ENCODE peak calls at places on chromosome 19, in four cellular contexts. One of them, this sample, is unnamed.

GRCh38 chr19:19062454-19063182 is 1.2 kb upstream of the SLC25A42 start:
- DNase-seq in KBM-7: peak
- DNase-seq in NCI-H1092 treated with DMSO at 0.1 percent for 48 hours: no peak
- DNase-seq in ascending aorta: no peak
- DNase-seq in this sample: no peak

GRCh38 chr19:32168111-32168510 is 177.3 kb upstream of the ZNF507 start:
- DNase-seq in KBM-7: no peak
- DNase-seq in NCI-H1092 treated with DMSO at 0.1 percent for 48 hours: no peak
- DNase-seq in ascending aorta: no peak
- DNase-seq in this sample: no peak

GRCh38 chr19:28711401-28711800 is 501.6 kb downstream of the UQCRFS1 start:
- DNase-seq in KBM-7: no peak
- DNase-seq in ascending aorta: no peak
- DNase-seq in NCI-H1092 treated with DMSO at 0.1 percent for 48 hours: no peak
- DNase-seq in this sample: no peak

GRCh38 chr19:45280471-45280961 is 29.4 kb downstream of the MARK4 start:
- DNase-seq in KBM-7: no peak
- DNase-seq in ascending aorta: no peak
- DNase-seq in NCI-H1092 treated with DMSO at 0.1 percent for 48 hours: no peak
- DNase-seq in this sample: no peak

GRCh38 chr19:3440082-3440481 is 40.2 kb downstream of the SMIM24 start:
- DNase-seq in ascending aorta: no peak
- DNase-seq in KBM-7: peak
- DNase-seq in NCI-H1092 treated with DMSO at 0.1 percent for 48 hours: no peak
- DNase-seq in this sample: no peak

GRCh38 chr19:19388568-19389555 is 16.6 kb upstream of the GATAD2A start:
- DNase-seq in KBM-7: peak
- DNase-seq in NCI-H1092 treated with DMSO at 0.1 percent for 48 hours: no peak
- DNase-seq in ascending aorta: no peak
- DNase-seq in this sample: no peak

GRCh38 chr19:13689050-13689449 is 75.3 kb upstream of the MRI1 start:
- DNase-seq in ascending aorta: no peak
- DNase-seq in NCI-H1092 treated with DMSO at 0.1 percent for 48 hours: peak
- DNase-seq in KBM-7: peak
- DNase-seq in this sample: no peak

GRCh38 chr19:29672933-29673336 is 7.7 kb downstream of the PLEKHF1 start:
- DNase-seq in KBM-7: peak
- DNase-seq in NCI-H1092 treated with DMSO at 0.1 percent for 48 hours: no peak
- DNase-seq in ascending aorta: no peak
- DNase-seq in this sample: no peak

GRCh38 chr19:4987692-4988370 is 18.9 kb downstream of the KDM4B start:
- DNase-seq in KBM-7: no peak
- DNase-seq in ascending aorta: no peak
- DNase-seq in NCI-H1092 treated with DMSO at 0.1 percent for 48 hours: no peak
- DNase-seq in this sample: no peak

GRCh38 chr19:43524922-43525835 is 1.8 kb downstream of the ETHE1 start:
- DNase-seq in KBM-7: peak
- DNase-seq in NCI-H1092 treated with DMSO at 0.1 percent for 48 hours: no peak
- DNase-seq in ascending aorta: peak
- DNase-seq in this sample: no peak

GRCh38 chr19:46068345-46069258 is 27.8 kb upstream of the IGFL4 start:
- DNase-seq in KBM-7: peak
- DNase-seq in ascending aorta: no peak
- DNase-seq in NCI-H1092 treated with DMSO at 0.1 percent for 48 hours: no peak
- DNase-seq in this sample: peak

GRCh38 chr19:53057904-53058579 is 13.5 kb downstream of the ERVV-2 start:
- DNase-seq in KBM-7: no peak
- DNase-seq in NCI-H1092 treated with DMSO at 0.1 percent for 48 hours: peak
- DNase-seq in ascending aorta: no peak
- DNase-seq in this sample: no peak

GRCh38 chr19:41540041-41540695 is 35.8 kb upstream of the CEACAM21 start:
- DNase-seq in ascending aorta: no peak
- DNase-seq in KBM-7: no peak
- DNase-seq in NCI-H1092 treated with DMSO at 0.1 percent for 48 hours: no peak
- DNase-seq in this sample: no peak

GRCh38 chr19:45591004-45591637 is 6.5 kb upstream of the OPA3 start:
- DNase-seq in ascending aorta: no peak
- DNase-seq in KBM-7: peak
- DNase-seq in NCI-H1092 treated with DMSO at 0.1 percent for 48 hours: peak
- DNase-seq in this sample: no peak

GRCh38 chr19:16315825-16316505 is 8.7 kb upstream of the KLF2 start:
- DNase-seq in ascending aorta: peak
- DNase-seq in KBM-7: no peak
- DNase-seq in NCI-H1092 treated with DMSO at 0.1 percent for 48 hours: no peak
- DNase-seq in this sample: no peak

GRCh38 chr19:40335101-40335500 is 13.1 kb downstream of the C19orf47 start:
- DNase-seq in ascending aorta: no peak
- DNase-seq in NCI-H1092 treated with DMSO at 0.1 percent for 48 hours: no peak
- DNase-seq in KBM-7: no peak
- DNase-seq in this sample: no peak

GRCh38 chr19:17720487-17720839 is 1.2 kb downstream of the MAP1S start:
- DNase-seq in ascending aorta: no peak
- DNase-seq in NCI-H1092 treated with DMSO at 0.1 percent for 48 hours: no peak
- DNase-seq in KBM-7: no peak
- DNase-seq in this sample: no peak

GRCh38 chr19:4523306-4524110 is 5.2 kb upstream of the PLIN4 start:
- DNase-seq in ascending aorta: no peak
- DNase-seq in NCI-H1092 treated with DMSO at 0.1 percent for 48 hours: no peak
- DNase-seq in KBM-7: peak
- DNase-seq in this sample: no peak

GRCh38 chr19:44303976-44304568 is 753 bp downstream of the ZNF235 start:
- DNase-seq in KBM-7: no peak
- DNase-seq in NCI-H1092 treated with DMSO at 0.1 percent for 48 hours: peak
- DNase-seq in ascending aorta: no peak
- DNase-seq in this sample: no peak

GRCh38 chr19:7657047-7657779 is 11.6 kb upstream of the RETN start:
- DNase-seq in ascending aorta: no peak
- DNase-seq in KBM-7: peak
- DNase-seq in NCI-H1092 treated with DMSO at 0.1 percent for 48 hours: no peak
- DNase-seq in this sample: no peak

GRCh38 chr19:15210323-15210774 is 9.6 kb upstream of the NOTCH3 start:
- DNase-seq in KBM-7: peak
- DNase-seq in ascending aorta: peak
- DNase-seq in NCI-H1092 treated with DMSO at 0.1 percent for 48 hours: no peak
- DNase-seq in this sample: no peak

GRCh38 chr19:43636121-43636683 is 3.4 kb downstream of the CADM4 start:
- DNase-seq in KBM-7: no peak
- DNase-seq in NCI-H1092 treated with DMSO at 0.1 percent for 48 hours: no peak
- DNase-seq in ascending aorta: no peak
- DNase-seq in this sample: no peak